ENCODE peak calls at places on chromosomes 3 and 15, in six cellular contexts. X is lung; U is CD4-positive, CD25-positive, alpha-beta regulatory T cell; O is non-pigmented ciliary epithelial cell; Y is cardiac muscle cell; K is KBM-7. H is an unnamed sample.

GRCh38 chr15:98983333-98983732 is 24.3 kb downstream of the PGPEP1L start:
- DNase-seq in U (no peak), K (peak), X (peak), O (peak), Y (no peak), H (peak)

GRCh38 chr15:61659571-61660190 is 400.6 kb downstream of the VPS13C start:
- DNase-seq in U (no peak), K (no peak), O (no peak), X (no peak), Y (no peak), H (peak)

GRCh38 chr15:36954486-36954885 is 145.9 kb downstream of the MEIS2 start:
- DNase-seq in U (no peak), K (no peak), X (no peak), O (peak), Y (no peak), H (no peak)

GRCh38 chr3:120742198-120743080 is at the start of the genes GTF2E1 and RABL3:
- DNase-seq in Y (peak), K (peak), O (peak), X (peak), U (peak), H (peak)

GRCh38 chr15:90883971-90884718 is at the start of gene FES:
- DNase-seq in U (no peak), K (peak), O (no peak), X (peak), Y (peak), H (no peak)

GRCh38 chr15:29676961-29677402 is 145.3 kb downstream of the TJP1 start:
- DNase-seq in X (no peak), O (no peak), Y (no peak), U (no peak), K (no peak), H (no peak)

GRCh38 chr3:146326875-146327543 is 76.1 kb upstream of the PLSCR4 start:
- DNase-seq in Y (peak), K (peak), X (no peak), O (peak), U (no peak), H (peak)

GRCh38 chr15:101108458-101108775 is 143.4 kb downstream of the CHSY1 start:
- DNase-seq in U (no peak), Y (no peak), K (no peak), O (no peak), X (no peak), H (no peak)

GRCh38 chr3:4570840-4571621 is 77.9 kb downstream of the ITPR1 start:
- DNase-seq in O (no peak), X (no peak), Y (no peak), U (no peak), K (peak), H (no peak)

GRCh38 chr3:160444411-160444810 is 5.2 kb downstream of the TRIM59 start:
- DNase-seq in U (no peak), O (no peak), X (no peak), K (no peak), Y (no peak), H (no peak)

GRCh38 chr15:91444656-91445055 is 344.6 kb downstream of the SV2B start:
- DNase-seq in Y (no peak), O (no peak), U (no peak), K (no peak), X (no peak), H (no peak)

GRCh38 chr3:111851511-111851954 is 7.5 kb upstream of the PHLDB2 start:
- DNase-seq in X (no peak), K (no peak), U (no peak), O (no peak), Y (no peak), H (peak)

GRCh38 chr3:196517919-196518318 is 2.8 kb upstream of the SMCO1 start:
- DNase-seq in X (no peak), Y (no peak), K (no peak), U (no peak), O (no peak), H (no peak)

GRCh38 chr3:193771736-193772135 is 178.7 kb downstream of the OPA1 start:
- DNase-seq in Y (no peak), U (no peak), O (no peak), K (no peak), X (no peak), H (no peak)

GRCh38 chr3:4856986-4857385 is 122.3 kb upstream of the BHLHE40 start:
- DNase-seq in Y (no peak), K (no peak), U (no peak), O (no peak), X (no peak), H (no peak)

GRCh38 chr3:111517801-111518200 is 24.2 kb upstream of the CD96 start:
- DNase-seq in K (no peak), U (no peak), Y (no peak), X (no peak), O (no peak), H (no peak)

GRCh38 chr3:44890258-44890657 is 15.8 kb downstream of the TGM4 start:
- DNase-seq in Y (peak), X (no peak), U (no peak), K (no peak), O (no peak), H (no peak)

GRCh38 chr3:133574260-133574881 is 885 bp downstream of the CDV3 start:
- DNase-seq in O (no peak), U (peak), Y (peak), X (peak), K (peak), H (no peak)

GRCh38 chr3:186532641-186533072 is 11.5 kb downstream of the CRYGS start:
- DNase-seq in U (no peak), O (no peak), K (peak), Y (no peak), X (no peak), H (no peak)

GRCh38 chr3:17749281-17749680 is 6.8 kb upstream of the TBC1D5 start:
- DNase-seq in Y (no peak), K (peak), O (no peak), X (no peak), U (no peak), H (no peak)

GRCh38 chr3:55322649-55323048 is 164.5 kb downstream of the WNT5A start:
- DNase-seq in U (no peak), K (no peak), X (no peak), Y (no peak), O (no peak), H (no peak)

GRCh38 chr15:58988011-58988785 is 735 bp downstream of the RNF111 start:
- DNase-seq in Y (peak), K (peak), O (no peak), X (peak), U (peak), H (no peak)

GRCh38 chr3:56303508-56303907 is 164.8 kb downstream of the ERC2 start:
- DNase-seq in K (peak), Y (peak), O (no peak), U (no peak), X (no peak), H (no peak)

GRCh38 chr3:124033360-124034015 is 41.6 kb upstream of the ROPN1 start:
- DNase-seq in U (no peak), O (no peak), X (no peak), K (peak), Y (peak), H (no peak)

GRCh38 chr3:185397676-185398075 is 34.7 kb downstream of the MAP3K13 start:
- DNase-seq in U (no peak), Y (peak), O (no peak), X (no peak), K (no peak), H (no peak)

GRCh38 chr15:66231421-66232266 is 21.9 kb downstream of the MEGF11 start:
- DNase-seq in X (no peak), O (no peak), K (no peak), U (no peak), Y (no peak), H (no peak)

GRCh38 chr3:43455233-43455632 is 166.6 kb downstream of the ANO10 start:
- DNase-seq in Y (peak), K (no peak), O (peak), U (no peak), X (no peak), H (peak)

GRCh38 chr3:41307065-41307464 is 107.8 kb downstream of the CTNNB1 start:
- DNase-seq in K (no peak), U (no peak), X (no peak), O (no peak), Y (no peak), H (no peak)

GRCh38 chr15:22979699-22980188 is 424 bp downstream of the CYFIP1 start:
- DNase-seq in U (no peak), K (no peak), X (no peak), Y (peak), O (no peak), H (no peak)

GRCh38 chr15:63244399-63244798 is 33.0 kb upstream of the APH1B start:
- DNase-seq in Y (no peak), U (no peak), O (no peak), X (no peak), K (no peak), H (no peak)

GRCh38 chr3:53709856-53710674 is 136.2 kb downstream of the CHDH start:
- DNase-seq in O (peak), Y (peak), K (peak), X (peak), U (peak), H (no peak)

GRCh38 chr3:100210777-100211145 is 50.0 kb upstream of the TBC1D23 start:
- DNase-seq in U (no peak), K (peak), O (peak), X (no peak), Y (no peak), H (no peak)

H was measured in HS-5.